ENCODE peak calls at places on chromosomes 5 and 9, in eight cellular contexts. O, F, T, E, D, G, S and N are unnamed samples. For H3K9me3, the result is how much of the 10 kb centered on the place peaks cover.

GRCh38 chr5:35209862-35210261 is 20.4 kb downstream of the PRLR start:
- DNase-seq in O (no peak), F (no peak), T (no peak), E (no peak), D (no peak), G (no peak), S (no peak), N (no peak)

GRCh38 chr5:5638193-5638592 is 215.7 kb downstream of the ICE1 start:
- DNase-seq in O (peak), F (no peak), T (no peak), E (no peak), D (no peak), G (no peak), S (no peak), N (no peak)

GRCh38 chr9:135907446-135908333 is at the start of gene CAMSAP1:
- DNase-seq in O (peak), F (peak), T (peak), E (peak), D (peak), G (peak), S (peak), N (peak)

GRCh38 chr9:88087906-88088305 is 50.4 kb downstream of the SPATA31C2 start:
- DNase-seq in O (no peak), F (no peak), T (peak), E (no peak), D (no peak), G (no peak), S (no peak), N (no peak)

GRCh38 chr5:114362977-114363721 is 1.3 kb downstream of the KCNN2 start:
- DNase-seq in O (peak), F (no peak), T (no peak), E (no peak), D (no peak), G (no peak), S (peak), N (no peak)

GRCh38 chr9:126682113-126682810 is 68.5 kb downstream of the LMX1B start:
- DNase-seq in O (no peak), F (no peak), T (no peak), E (no peak), D (no peak), G (no peak), S (no peak), N (no peak)

GRCh38 chr5:134523543-134524136 is 1.8 kb upstream of the JADE2 start:
- DNase-seq in O (no peak), F (no peak), T (no peak), E (no peak), D (no peak), G (no peak), S (no peak), N (no peak)

GRCh38 chr9:90880066-90880465 is 78.4 kb downstream of the SYK start:
- DNase-seq in O (no peak), F (no peak), T (no peak), E (no peak), D (no peak), G (no peak), S (no peak), N (no peak)

GRCh38 chr5:176902911-176903664 is 3.9 kb upstream of the HK3 start:
- DNase-seq in O (no peak), F (no peak), T (no peak), E (no peak), D (no peak), G (no peak), S (no peak), N (no peak)

GRCh38 chr5:159003045-159004030 is 96.4 kb downstream of the EBF1 start:
- DNase-seq in O (no peak), F (no peak), T (peak), E (no peak), D (no peak), G (no peak), S (no peak), N (no peak)

GRCh38 chr5:122723606-122724352 is 51.1 kb upstream of the SNX2 start:
- DNase-seq in O (no peak), F (no peak), T (peak), E (no peak), D (no peak), G (no peak), S (no peak), N (no peak)

GRCh38 chr9:115267788-115268187 is 149.8 kb upstream of the TNC start:
- DNase-seq in O (no peak), F (no peak), T (peak), E (no peak), D (no peak), G (no peak), S (no peak), N (no peak)

GRCh38 chr5:59020611-59021285 is 437.9 kb downstream of the RAB3C start:
- DNase-seq in O (no peak), F (no peak), T (peak), E (no peak), D (no peak), G (no peak), S (no peak), N (no peak)

GRCh38 chr9:82488319-82488701 is 499.7 kb downstream of the SPATA31D1 start:
- DNase-seq in O (no peak), F (no peak), T (no peak), E (no peak), D (no peak), G (peak), S (no peak), N (no peak)

GRCh38 chr5:145919413-145919812 is 17.0 kb upstream of the SH3RF2 start:
- DNase-seq in O (no peak), F (no peak), T (no peak), E (no peak), D (no peak), G (no peak), S (no peak), N (no peak)

GRCh38 chr5:165130656-165131055 is 1625.2 kb downstream of the MAT2B start:
- DNase-seq in O (no peak), F (no peak), T (no peak), E (no peak), D (no peak), G (no peak), S (no peak), N (no peak)

DNA sequence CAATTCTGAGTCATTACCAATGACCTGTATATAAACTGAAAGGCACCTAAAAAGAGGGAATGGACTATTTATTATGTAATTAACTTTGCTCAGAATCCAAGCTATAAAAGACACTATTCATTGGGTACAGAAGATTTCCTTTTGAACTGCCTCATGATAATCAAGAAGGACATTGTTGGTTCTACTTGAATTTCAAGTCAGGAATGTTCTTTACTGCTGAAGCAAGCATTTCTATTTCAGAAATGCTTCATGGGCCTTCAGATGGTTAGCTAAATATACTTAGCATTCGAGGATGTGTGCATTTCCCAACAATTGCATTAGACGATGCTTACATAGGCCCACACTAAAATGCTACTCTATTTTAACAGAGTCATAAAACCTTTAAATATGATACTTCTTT is 658.2 kb upstream of the DMAC1 start:
- DNase-seq in O (no peak), F (no peak), T (no peak), E (no peak), D (no peak), G (no peak), S (no peak), N (no peak)
- H3K9me3 ChIP-seq in O (under half), F (under half), T (under half), E (under half), D (under half), G (under half), S (under half), N (under half)

DNA sequence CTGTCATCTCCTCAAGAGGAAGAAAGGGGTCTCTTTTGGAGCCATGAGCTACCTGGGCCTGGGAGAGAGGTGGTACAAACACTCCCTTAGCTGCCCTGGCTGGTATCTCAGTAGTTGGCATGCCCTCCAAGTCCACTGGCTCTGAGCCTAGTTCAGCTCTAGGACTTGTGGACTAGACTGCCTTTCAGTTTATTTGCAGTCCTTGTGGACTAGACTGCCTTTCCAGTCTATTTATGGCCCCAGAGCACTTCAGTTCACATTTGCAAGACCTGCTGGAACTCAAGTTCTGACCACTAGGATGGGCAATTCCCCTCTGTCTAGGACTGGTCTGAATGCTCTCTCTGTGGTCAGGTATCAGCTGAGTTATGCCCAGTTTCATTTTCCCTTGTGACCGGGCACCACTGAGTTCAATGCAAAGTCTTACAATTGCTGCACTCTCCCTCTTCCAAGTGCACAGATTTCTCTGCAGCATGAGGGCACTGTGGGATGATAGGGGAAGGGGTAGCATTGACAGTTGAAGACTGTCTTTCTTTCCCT is 1019.0 kb downstream of the TAF11L14 start:
- DNase-seq in O (no peak), F (no peak), T (no peak), E (no peak), D (no peak), G (peak), S (no peak), N (no peak)
- H3K9me3 ChIP-seq in O (under half), F (under half), T (under half), E (under half), D (under half), G (under half), S (under half), N (under half)

GRCh38 chr5:76622973-76623596 is at the start of gene F2RL2:
- DNase-seq in O (no peak), F (no peak), T (peak), E (no peak), D (peak), G (no peak), S (no peak), N (no peak)

GRCh38 chr5:76617229-76617628 is 6.0 kb downstream of the F2RL2 start:
- DNase-seq in O (no peak), F (no peak), T (no peak), E (no peak), D (no peak), G (no peak), S (no peak), N (no peak)

GRCh38 chr5:76617675-76618074 is 5.5 kb downstream of the F2RL2 start:
- DNase-seq in O (no peak), F (no peak), T (no peak), E (no peak), D (no peak), G (no peak), S (no peak), N (no peak)

GRCh38 chr5:76622076-76622475 is 1.1 kb downstream of the F2RL2 start:
- DNase-seq in O (no peak), F (no peak), T (no peak), E (no peak), D (no peak), G (no peak), S (no peak), N (no peak)

DNA sequence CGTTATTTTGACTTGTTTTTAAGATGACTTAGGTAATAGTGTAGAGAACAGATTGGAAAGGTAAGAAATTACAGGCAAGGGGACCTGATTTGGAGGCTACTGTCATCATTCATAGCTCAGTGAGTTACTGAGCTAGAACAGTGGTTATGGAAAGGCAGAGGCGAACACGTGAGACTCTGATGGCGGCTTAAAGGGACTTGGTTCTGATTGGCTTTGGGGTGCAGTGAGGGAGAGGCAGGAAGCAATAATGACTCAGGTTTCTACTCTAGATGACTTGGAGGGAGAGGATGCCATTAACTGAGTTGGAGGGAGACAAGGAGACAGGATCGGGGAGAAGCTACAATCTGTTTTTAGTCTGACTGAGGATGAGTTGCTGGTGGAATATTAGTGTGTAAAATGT is 3.0 kb downstream of the F2RL2 start:
- DNase-seq in O (no peak), F (no peak), T (no peak), E (no peak), D (no peak), G (no peak), S (no peak), N (no peak)
- H3K9me3 ChIP-seq in O (under half), F (under half), T (under half), E (under half), D (under half), G (under half), S (under half), N (under half)

GRCh38 chr5:143001764-143002351 is 231.7 kb downstream of the ARHGAP26 start:
- DNase-seq in O (no peak), F (no peak), T (peak), E (no peak), D (no peak), G (no peak), S (no peak), N (no peak)

GRCh38 chr5:143003328-143003636 is 233.1 kb downstream of the ARHGAP26 start:
- DNase-seq in O (no peak), F (no peak), T (no peak), E (no peak), D (no peak), G (no peak), S (no peak), N (no peak)

GRCh38 chr5:143006511-143006910 is 236.3 kb downstream of the ARHGAP26 start:
- DNase-seq in O (no peak), F (no peak), T (no peak), E (no peak), D (no peak), G (no peak), S (no peak), N (no peak)

GRCh38 chr5:143002459-143003327 is 232.5 kb downstream of the ARHGAP26 start:
- DNase-seq in O (peak), F (peak), T (peak), E (no peak), D (no peak), G (peak), S (no peak), N (no peak)

DNA sequence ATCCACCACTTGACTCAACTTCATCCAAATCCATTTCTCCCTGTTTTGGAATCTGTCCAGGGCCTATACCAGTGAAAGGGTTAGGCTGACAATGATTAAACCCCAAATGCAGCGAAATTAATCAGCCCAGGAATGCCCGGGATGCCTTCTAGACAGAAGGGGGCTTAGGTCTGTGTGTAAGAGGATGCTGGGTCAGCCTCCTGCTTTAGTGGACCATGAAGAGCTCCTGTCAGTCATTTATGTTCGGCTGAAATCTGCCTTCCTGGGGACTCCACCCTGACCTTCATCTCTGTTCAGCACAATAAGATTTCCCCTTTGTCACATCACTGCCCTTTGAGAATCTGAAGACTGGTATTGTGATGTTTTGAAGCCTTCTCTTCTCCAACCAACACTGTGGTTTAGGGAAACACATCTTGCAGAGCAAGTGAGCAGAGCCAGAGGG is 234.2 kb downstream of the ARHGAP26 start:
- DNase-seq in O (no peak), F (no peak), T (no peak), E (no peak), D (no peak), G (no peak), S (no peak), N (no peak)
- H3K9me3 ChIP-seq in O (under half), F (under half), T (under half), E (under half), D (under half), G (under half), S (under half), N (under half)

GRCh38 chr9:138072161-138072842 is 194.7 kb downstream of the CACNA1B start:
- DNase-seq in O (no peak), F (no peak), T (no peak), E (no peak), D (peak), G (peak), S (no peak), N (no peak)

GRCh38 chr9:138071731-138072130 is 194.1 kb downstream of the CACNA1B start:
- DNase-seq in O (no peak), F (no peak), T (no peak), E (no peak), D (peak), G (no peak), S (no peak), N (no peak)

GRCh38 chr9:138071292-138071691 is 193.7 kb downstream of the CACNA1B start:
- DNase-seq in O (no peak), F (no peak), T (no peak), E (no peak), D (peak), G (peak), S (peak), N (no peak)

GRCh38 chr9:138069731-138070456 is 192.3 kb downstream of the CACNA1B start:
- DNase-seq in O (no peak), F (no peak), T (no peak), E (no peak), D (peak), G (peak), S (no peak), N (no peak)

DNA sequence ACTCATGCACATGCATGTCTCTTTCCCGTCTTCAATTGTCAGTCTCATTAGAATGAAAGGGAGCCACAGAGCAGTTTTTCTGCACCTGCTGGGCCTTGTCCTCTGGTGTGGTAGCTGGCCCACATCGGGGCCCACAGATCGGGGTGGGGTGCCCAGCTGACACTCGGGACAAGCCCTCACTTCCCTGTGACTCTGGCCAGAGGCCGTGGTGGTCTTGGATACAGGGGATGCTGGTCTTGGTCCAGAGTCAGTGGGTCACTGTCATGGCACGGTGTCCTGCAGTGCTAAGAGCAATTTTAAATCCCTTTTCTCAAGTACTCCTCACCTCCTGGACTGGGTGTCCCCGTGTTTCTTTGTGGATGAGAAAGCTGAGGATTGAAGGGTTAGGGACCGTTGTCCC is 193.2 kb downstream of the CACNA1B start:
- DNase-seq in O (no peak), F (no peak), T (no peak), E (no peak), D (peak), G (peak), S (peak), N (no peak)
- H3K9me3 ChIP-seq in O (under half), F (under half), T (under half), E (under half), D (under half), G (under half), S (under half), N (under half)

DNA sequence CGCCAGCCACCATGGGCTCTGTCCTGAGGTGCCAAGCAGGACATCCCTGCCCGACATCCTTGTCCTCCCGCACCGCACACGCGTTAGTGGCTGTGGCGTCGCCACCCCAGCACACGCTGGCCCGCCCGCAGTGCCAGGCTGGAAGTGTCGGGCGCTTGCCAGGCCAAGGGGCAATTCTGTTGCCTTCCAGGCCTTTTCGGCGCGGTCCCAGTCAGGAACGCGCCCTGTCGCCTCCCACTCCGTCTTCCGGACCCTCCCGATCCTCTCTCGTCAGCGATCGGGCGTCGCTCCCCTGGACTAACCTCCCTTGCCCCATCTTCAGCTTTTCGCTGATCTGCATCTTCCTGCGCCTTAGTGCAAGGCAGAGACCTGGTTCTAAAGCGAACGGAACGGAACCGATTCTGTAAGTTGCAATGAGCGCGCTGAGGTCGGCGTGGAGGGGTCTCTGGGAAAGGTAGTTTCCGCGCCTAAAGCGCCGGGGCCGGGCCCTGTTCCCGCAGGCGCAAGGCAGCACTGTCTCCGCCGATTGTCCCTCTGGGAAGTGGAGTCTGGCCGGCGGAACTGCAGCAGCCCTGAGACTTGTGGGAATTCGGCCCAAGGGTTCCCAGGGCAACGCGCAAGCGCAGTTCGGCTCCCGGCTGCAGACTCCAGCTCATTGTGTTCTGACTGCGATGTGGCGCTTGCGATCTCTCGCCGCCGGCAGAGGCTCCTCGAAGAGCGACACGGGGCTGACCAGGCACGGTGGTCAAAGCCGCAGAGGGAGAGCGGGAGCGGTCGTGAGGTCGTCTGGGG is at the start of gene ZNF454:
- DNase-seq in O (peak), F (no peak), T (no peak), E (peak), D (peak), G (peak), S (peak), N (no peak)
- H3K9me3 ChIP-seq in O (under half), F (under half), T (under half), E (half or more), D (under half), G (under half), S (half or more), N (under half)

DNA sequence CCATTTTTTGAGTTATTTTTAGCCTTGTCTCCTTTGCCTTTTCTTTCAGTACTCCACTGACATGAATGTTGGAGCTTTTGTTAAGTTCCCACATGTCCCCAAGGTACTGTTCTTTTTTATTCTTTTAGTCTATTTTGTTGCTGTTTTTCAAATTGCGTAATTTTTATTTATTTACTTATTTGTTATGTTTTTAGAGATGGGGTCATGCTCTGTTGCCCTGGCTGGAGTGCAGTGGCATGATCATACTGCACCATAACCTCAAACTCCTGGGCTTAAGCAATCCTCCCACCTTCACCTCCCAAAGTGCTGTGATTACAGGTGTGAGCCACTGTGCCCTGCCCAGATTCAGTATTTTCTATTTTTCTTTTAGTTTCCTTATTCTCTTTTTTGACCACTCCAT is 5.4 kb upstream of the PCDHA1 start:
- DNase-seq in O (no peak), F (no peak), T (no peak), E (no peak), D (no peak), G (no peak), S (no peak), N (no peak)
- H3K9me3 ChIP-seq in O (under half), F (under half), T (under half), E (half or more), D (under half), G (under half), S (half or more), N (under half)